ENCODE peak calls at places on chromosomes 3 and 15, in four cellular contexts. One of them, this sample, is unnamed.
A peak's percentile ranks its signal among the peaks of the same experiment; 100 is the strongest.

GRCh38 chr3:160935413-160936095 is 169.6 kb downstream of the B3GALNT1 start:
- DNase-seq in EH: no peak
- DNase-seq in heart left ventricle: no peak
- DNase-seq in Peyer's patch: no peak
- DNase-seq in this sample: no peak

GRCh38 chr3:79005084-79005483 is 762.7 kb downstream of the ROBO1 start:
- DNase-seq in EH: peak; percentile 60
- DNase-seq in heart left ventricle: no peak
- DNase-seq in Peyer's patch: no peak
- DNase-seq in this sample: no peak

GRCh38 chr3:53162672-53163458 is 1.9 kb downstream of the PRKCD start:
- DNase-seq in EH: no peak
- DNase-seq in heart left ventricle: no peak
- DNase-seq in Peyer's patch: peak; percentile 83
- DNase-seq in this sample: no peak

GRCh38 chr3:19348929-19349564 is 200.7 kb downstream of the KCNH8 start:
- DNase-seq in EH: no peak
- DNase-seq in heart left ventricle: no peak
- DNase-seq in Peyer's patch: peak; percentile 56
- DNase-seq in this sample: peak; percentile 45

GRCh38 chr3:44031387-44032380 is 210.0 kb upstream of the TOPAZ1 start:
- DNase-seq in EH: no peak
- DNase-seq in heart left ventricle: no peak
- DNase-seq in Peyer's patch: no peak
- DNase-seq in this sample: peak; percentile 59

GRCh38 chr3:195774917-195775316 is 36.8 kb downstream of the MUC4 start:
- DNase-seq in EH: peak; percentile 20
- DNase-seq in heart left ventricle: no peak
- DNase-seq in Peyer's patch: no peak
- DNase-seq in this sample: peak; percentile 45

GRCh38 chr3:144112036-144112435 is 140.4 kb downstream of the DIPK2A start:
- DNase-seq in EH: no peak
- DNase-seq in heart left ventricle: no peak
- DNase-seq in Peyer's patch: no peak
- DNase-seq in this sample: peak; percentile 42

GRCh38 chr15:72733941-72734738 is 48.1 kb downstream of the BBS4 start:
- DNase-seq in EH: no peak
- DNase-seq in heart left ventricle: no peak
- DNase-seq in Peyer's patch: no peak
- DNase-seq in this sample: no peak

GRCh38 chr3:43001094-43001553 is 22.0 kb downstream of the GASK1A start:
- DNase-seq in EH: peak; percentile 81
- DNase-seq in heart left ventricle: peak; percentile 79
- DNase-seq in Peyer's patch: peak; percentile 75
- DNase-seq in this sample: peak; percentile 61

GRCh38 chr3:43152649-43153048 is 46.8 kb upstream of the POMGNT2 start:
- DNase-seq in EH: no peak
- DNase-seq in heart left ventricle: no peak
- DNase-seq in Peyer's patch: no peak
- DNase-seq in this sample: peak; percentile 14

GRCh38 chr3:9194509-9195184 is 54.8 kb downstream of the SRGAP3 start:
- DNase-seq in EH: no peak
- DNase-seq in heart left ventricle: no peak
- DNase-seq in Peyer's patch: no peak
- DNase-seq in this sample: peak; percentile 38

GRCh38 chr3:105715372-105715771 is 153.4 kb downstream of the CBLB start:
- DNase-seq in EH: peak; percentile 74
- DNase-seq in heart left ventricle: no peak
- DNase-seq in Peyer's patch: no peak
- DNase-seq in this sample: peak; percentile 29

GRCh38 chr3:98732239-98733054 is 30.7 kb upstream of the ST3GAL6 start:
- DNase-seq in EH: peak; percentile 15
- DNase-seq in heart left ventricle: peak; percentile 83
- DNase-seq in Peyer's patch: peak; percentile 50
- DNase-seq in this sample: peak; percentile 76

This sample was measured in astrocyte of the hippocampus.